ENCODE peak calls at places on chromosomes 6 and 20, in six cellular contexts. Z is adrenal gland, U is tibial artery, R is BE2C, Q is left ventricle myocardium inferior, T is left lung. L is an unnamed sample.
A peak's percentile ranks its signal among the peaks of the same experiment; 100 is the strongest.

GRCh38 chr20:36202891-36203338 is 33.4 kb upstream of the AAR2 start:
- DNase-seq in T (peak; percentile 93), R (peak; percentile 78), U (peak; percentile 62), Q (peak; percentile 65), Z (peak; percentile 61), L (peak; percentile 58)

GRCh38 chr20:37011147-37011546 is 59.6 kb upstream of the SAMHD1 start:
- DNase-seq in T (no peak), Z (no peak), Q (no peak), R (no peak), U (no peak), L (no peak)

GRCh38 chr20:58524814-58525213 is 9.6 kb upstream of the APCDD1L start:
- DNase-seq in U (no peak), R (no peak), T (no peak), Z (no peak), Q (no peak), L (no peak)

GRCh38 chr6:83138758-83139157 is 54.3 kb downstream of the PGM3 start:
- DNase-seq in Q (no peak), Z (no peak), T (no peak), U (no peak), R (no peak), L (no peak)

GRCh38 chr6:135675862-135676261 is 175.6 kb upstream of the PDE7B start:
- DNase-seq in Z (no peak), R (peak; percentile 62), U (no peak), Q (no peak), T (no peak), L (peak; percentile 64)

GRCh38 chr6:89939144-89939543 is 44.9 kb downstream of the GJA10 start:
- DNase-seq in U (no peak), T (no peak), Z (no peak), Q (no peak), R (no peak), L (no peak)

GRCh38 chr6:168828800-168829199 is 387.8 kb downstream of the SMOC2 start:
- DNase-seq in Q (no peak), U (no peak), R (no peak), T (no peak), Z (no peak), L (no peak)

GRCh38 chr6:105300090-105300489 is 102.8 kb downstream of the PREP start:
- DNase-seq in Q (no peak), T (no peak), R (no peak), U (no peak), Z (no peak), L (no peak)

GRCh38 chr6:111715321-111715720 is 109.6 kb upstream of the TRAF3IP2 start:
- DNase-seq in Q (no peak), Z (no peak), T (no peak), U (no peak), R (no peak), L (no peak)

GRCh38 chr6:35220711-35221110 is 7.0 kb downstream of the SCUBE3 start:
- DNase-seq in U (no peak), Z (no peak), R (no peak), T (no peak), Q (peak; percentile 41), L (no peak)

GRCh38 chr6:52598123-52598823 is 21.4 kb upstream of the TRAM2 start:
- DNase-seq in Q (peak; percentile 36), T (no peak), R (peak; percentile 92), U (peak; percentile 66), Z (peak; percentile 79), L (peak; percentile 49)

GRCh38 chr20:2331901-2332565 is 36.2 kb downstream of the TGM3 start:
- DNase-seq in Z (no peak), R (no peak), T (no peak), U (no peak), Q (no peak), L (no peak)
- H3K4me1 ChIP-seq in Z (no peaks in the 10 kb centered on the region), R (no peaks in the 10 kb centered on the region), T (peaks cover 6% of the 10 kb centered on the region), U (no peaks in the 10 kb centered on the region), Q (no peaks in the 10 kb centered on the region), L (no peaks in the 10 kb centered on the region)

GRCh38 chr6:144346719-144347446 is 61.7 kb downstream of the UTRN start:
- DNase-seq in Z (peak; percentile 69), R (no peak), Q (no peak), U (no peak), T (no peak), L (no peak)
- H3K4me1 ChIP-seq in Z (peaks cover 70% of the 10 kb centered on the region), R (no peaks in the 10 kb centered on the region), Q (peaks cover 93% of the 10 kb centered on the region), U (peaks cover 31% of the 10 kb centered on the region), T (peaks cover 100% of the 10 kb centered on the region), L (no peaks in the 10 kb centered on the region)

GRCh38 chr6:15554728-15555100 is 108.1 kb downstream of the DTNBP1 start:
- DNase-seq in U (no peak), R (no peak), Z (no peak), Q (no peak), T (no peak), L (no peak)
- H3K4me1 ChIP-seq in U (no peaks in the 10 kb centered on the region), R (peaks cover 10% of the 10 kb centered on the region), Z (peaks cover 11% of the 10 kb centered on the region), Q (peaks cover 45% of the 10 kb centered on the region), T (peaks cover 37% of the 10 kb centered on the region), L (no peaks in the 10 kb centered on the region)

GRCh38 chr20:31573555-31574295 is 31.4 kb upstream of the ID1 start:
- DNase-seq in R (no peak), Q (no peak), T (no peak), Z (no peak), U (no peak), L (no peak)
- H3K4me1 ChIP-seq in R (peaks cover 31% of the 10 kb centered on the region), Q (peaks cover 52% of the 10 kb centered on the region), T (peaks cover 48% of the 10 kb centered on the region), Z (peaks cover 24% of the 10 kb centered on the region), U (peaks cover 16% of the 10 kb centered on the region), L (peaks cover 6% of the 10 kb centered on the region)

GRCh38 chr6:2028457-2029038 is 216.9 kb downstream of the GMDS start:
- DNase-seq in Z (no peak), R (no peak), T (no peak), U (no peak), Q (no peak), L (peak; percentile 17)

GRCh38 chr6:2021713-2022125 is 223.7 kb downstream of the GMDS start:
- DNase-seq in T (no peak), Z (peak; percentile 44), Q (peak; percentile 80), R (peak; percentile 56), U (peak; percentile 82), L (peak; percentile 74)

GRCh38 chr6:2029130-2029794 is 216.1 kb downstream of the GMDS start:
- DNase-seq in T (no peak), U (no peak), Q (no peak), Z (no peak), R (no peak), L (no peak)

GRCh38 chr6:2029952-2030351 is 215.5 kb downstream of the GMDS start:
- DNase-seq in U (no peak), Z (no peak), R (no peak), T (no peak), Q (no peak), L (no peak)

DNA sequence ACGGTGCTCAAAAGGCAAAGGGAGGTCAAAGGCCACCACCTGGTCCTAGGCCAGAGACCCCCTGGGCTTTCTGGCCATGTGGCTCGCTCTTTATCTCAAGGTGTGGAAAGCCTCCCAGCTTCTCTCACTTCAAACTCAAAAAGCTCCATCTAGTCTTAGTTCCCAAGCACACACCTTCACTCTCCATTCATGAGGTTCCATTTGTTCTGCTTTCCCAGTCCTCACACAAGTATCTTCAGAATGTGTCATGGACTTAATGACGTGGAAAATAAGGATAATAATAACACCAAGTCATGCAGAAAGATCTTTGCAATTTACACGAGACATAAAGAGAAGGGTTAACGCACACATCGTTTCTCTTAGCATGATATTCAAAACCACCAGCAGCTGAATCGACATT is 219.3 kb downstream of the GMDS start:
- DNase-seq in T (no peak), U (no peak), R (no peak), Q (no peak), Z (no peak), L (no peak)
- H3K4me1 ChIP-seq in T (peaks cover 6% of the 10 kb centered on the region), U (no peaks in the 10 kb centered on the region), R (peaks cover 17% of the 10 kb centered on the region), Q (peaks cover 10% of the 10 kb centered on the region), Z (peaks cover 1% of the 10 kb centered on the region), L (no peaks in the 10 kb centered on the region)

L was measured in small intestine.